ENCODE peak calls at places on chromosomes 12 and 14, in nine cellular contexts. L, B, J, P, S, N, O, C and H are unnamed samples.

GRCh38 chr12:89307665-89308253 is 44.5 kb downstream of the DUSP6 start:
- DNase-seq in L (no peak), B (no peak), J (no peak), P (no peak), S (no peak), N (no peak), O (no peak), C (no peak), H (no peak)

GRCh38 chr14:74596747-74597456 is 15.1 kb downstream of the LTBP2 start:
- DNase-seq in L (peak), B (no peak), J (no peak), P (no peak), S (peak), N (no peak), O (no peak), C (no peak), H (no peak)

GRCh38 chr12:6963741-6964446 is 6.6 kb downstream of the PHB2 start:
- DNase-seq in L (no peak), B (no peak), J (no peak), P (no peak), S (no peak), N (no peak), O (no peak), C (no peak), H (no peak)

GRCh38 chr14:34766060-34766459 is 51.7 kb upstream of the CFL2 start:
- DNase-seq in L (no peak), B (no peak), J (no peak), P (no peak), S (no peak), N (no peak), O (no peak), C (no peak), H (no peak)

GRCh38 chr12:6355491-6356373 is 13.9 kb upstream of the TNFRSF1A start:
- DNase-seq in L (no peak), B (no peak), J (peak), P (no peak), S (no peak), N (no peak), O (no peak), C (no peak), H (no peak)

GRCh38 chr14:73829526-73830431 is 21.9 kb upstream of the PTGR2 start:
- DNase-seq in L (peak), B (peak), J (no peak), P (no peak), S (peak), N (no peak), O (no peak), C (peak), H (no peak)

GRCh38 chr12:99087278-99087677 is 442.2 kb downstream of the APAF1 start:
- DNase-seq in L (no peak), B (no peak), J (no peak), P (no peak), S (peak), N (no peak), O (no peak), C (no peak), H (no peak)

GRCh38 chr14:95189400-95190162 is 32.3 kb upstream of the DICER1 start:
- DNase-seq in L (no peak), B (no peak), J (no peak), P (no peak), S (peak), N (no peak), O (no peak), C (no peak), H (no peak)

GRCh38 chr12:96045566-96045965 is 10.2 kb upstream of the LTA4H start:
- DNase-seq in L (no peak), B (no peak), J (no peak), P (peak), S (no peak), N (no peak), O (no peak), C (no peak), H (no peak)

GRCh38 chr12:128339121-128339520 is 72.2 kb downstream of the TMEM132C start:
- DNase-seq in L (no peak), B (no peak), J (no peak), P (no peak), S (peak), N (no peak), O (no peak), C (no peak), H (peak)

GRCh38 chr12:108722992-108723766 is 8.1 kb downstream of the CORO1C start:
- DNase-seq in L (peak), B (peak), J (no peak), P (no peak), S (peak), N (no peak), O (no peak), C (no peak), H (no peak)

GRCh38 chr12:108950991-108951739 is 69.7 kb downstream of the SVOP start:
- DNase-seq in L (peak), B (peak), J (peak), P (peak), S (peak), N (peak), O (peak), C (peak), H (peak)

GRCh38 chr14:81633496-81633895 is 99.8 kb upstream of the SEL1L start:
- DNase-seq in L (no peak), B (no peak), J (no peak), P (no peak), S (no peak), N (no peak), O (no peak), C (no peak), H (no peak)

GRCh38 chr12:83505586-83505985 is 818.9 kb downstream of the TMTC2 start:
- DNase-seq in L (no peak), B (no peak), J (no peak), P (no peak), S (no peak), N (no peak), O (no peak), C (no peak), H (no peak)

GRCh38 chr14:77804592-77804991 is 4.7 kb downstream of the ADCK1 start:
- DNase-seq in L (peak), B (no peak), J (peak), P (peak), S (peak), N (no peak), O (no peak), C (peak), H (peak)

GRCh38 chr14:63745858-63746425 is 18.1 kb upstream of the SGPP1 start:
- DNase-seq in L (no peak), B (no peak), J (no peak), P (peak), S (no peak), N (no peak), O (no peak), C (no peak), H (no peak)

GRCh38 chr12:92786045-92786444 is 83.3 kb downstream of the PLEKHG7 start:
- DNase-seq in L (peak), B (no peak), J (no peak), P (no peak), S (peak), N (no peak), O (no peak), C (no peak), H (no peak)

GRCh38 chr12:82835217-82835616 is 148.5 kb downstream of the TMTC2 start:
- DNase-seq in L (peak), B (no peak), J (no peak), P (no peak), S (peak), N (no peak), O (no peak), C (no peak), H (no peak)

GRCh38 chr14:96056509-96057422 is 17.6 kb downstream of the C14orf132 start:
- DNase-seq in L (no peak), B (no peak), J (peak), P (no peak), S (no peak), N (no peak), O (no peak), C (no peak), H (peak)

GRCh38 chr14:103136388-103137271 is 13.4 kb downstream of the TNFAIP2 start:
- DNase-seq in L (peak), B (no peak), J (peak), P (no peak), S (peak), N (no peak), O (no peak), C (no peak), H (peak)

GRCh38 chr12:42504049-42504448 is 85.5 kb downstream of the PRICKLE1 start:
- DNase-seq in L (peak), B (no peak), J (no peak), P (no peak), S (peak), N (peak), O (no peak), C (no peak), H (no peak)

GRCh38 chr12:84891106-84891838 is 21.3 kb downstream of the SLC6A15 start:
- DNase-seq in L (peak), B (no peak), J (no peak), P (no peak), S (peak), N (no peak), O (no peak), C (no peak), H (no peak)

GRCh38 chr12:84888861-84889260 is 23.7 kb downstream of the SLC6A15 start:
- DNase-seq in L (no peak), B (no peak), J (no peak), P (no peak), S (no peak), N (no peak), O (no peak), C (no peak), H (no peak)

GRCh38 chr12:84889818-84890217 is 22.8 kb downstream of the SLC6A15 start:
- DNase-seq in L (no peak), B (no peak), J (no peak), P (no peak), S (no peak), N (no peak), O (no peak), C (no peak), H (no peak)
- TF ChIP-seq CTCF in L (no peak), B (no peak), J (no peak), P (no peak), S (no peak), N (no peak), O (no peak), C (no peak), H (no peak)

GRCh38 chr12:28248555-28249127 is 58.4 kb downstream of the CCDC91 start:
- DNase-seq in L (no peak), B (no peak), J (no peak), P (no peak), S (no peak), N (no peak), O (no peak), C (peak), H (no peak)
- TF ChIP-seq CTCF in L (no peak), B (no peak), J (no peak), P (no peak), S (no peak), N (no peak), O (no peak), C (no peak), H (no peak)

GRCh38 chr12:23014749-23015148 is 389.8 kb downstream of the ETNK1 start:
- DNase-seq in L (peak), B (no peak), J (no peak), P (no peak), S (no peak), N (no peak), O (no peak), C (no peak), H (no peak)
- TF ChIP-seq CTCF in L (peak), B (no peak), J (no peak), P (no peak), S (no peak), N (peak), O (no peak), C (no peak), H (no peak)

GRCh38 chr12:8773456-8773855 is 49.0 kb upstream of the A2ML1 start:
- DNase-seq in L (no peak), B (no peak), J (no peak), P (no peak), S (no peak), N (peak), O (no peak), C (no peak), H (no peak)

GRCh38 chr12:8770499-8770898 is 51.9 kb upstream of the A2ML1 start:
- DNase-seq in L (no peak), B (no peak), J (no peak), P (no peak), S (no peak), N (no peak), O (no peak), C (no peak), H (no peak)

DNA sequence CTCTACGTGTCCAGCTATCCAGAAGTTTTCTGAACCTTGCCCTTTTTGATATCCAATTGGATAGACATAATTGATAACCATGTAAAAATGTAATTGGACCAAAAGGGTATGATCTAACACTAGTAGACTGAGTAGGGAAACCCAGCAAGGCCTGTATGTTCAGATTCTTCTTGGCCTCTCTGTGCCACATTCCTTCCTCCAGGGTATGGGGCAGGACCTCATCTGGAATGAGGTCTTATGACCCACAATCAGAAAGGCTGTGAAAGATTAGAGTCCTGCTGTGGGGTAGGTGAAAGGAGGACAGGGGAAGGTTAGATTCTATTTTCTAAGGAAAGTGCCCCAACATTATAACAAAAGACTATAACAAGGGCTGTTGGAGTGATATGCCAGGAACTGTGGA is 51.3 kb upstream of the A2ML1 start:
- DNase-seq in L (no peak), B (no peak), J (no peak), P (no peak), S (no peak), N (no peak), O (no peak), C (no peak), H (no peak)
- TF ChIP-seq CTCF in L (no peak), B (no peak), J (no peak), P (no peak), S (no peak), N (no peak), O (no peak), C (no peak), H (no peak)

DNA sequence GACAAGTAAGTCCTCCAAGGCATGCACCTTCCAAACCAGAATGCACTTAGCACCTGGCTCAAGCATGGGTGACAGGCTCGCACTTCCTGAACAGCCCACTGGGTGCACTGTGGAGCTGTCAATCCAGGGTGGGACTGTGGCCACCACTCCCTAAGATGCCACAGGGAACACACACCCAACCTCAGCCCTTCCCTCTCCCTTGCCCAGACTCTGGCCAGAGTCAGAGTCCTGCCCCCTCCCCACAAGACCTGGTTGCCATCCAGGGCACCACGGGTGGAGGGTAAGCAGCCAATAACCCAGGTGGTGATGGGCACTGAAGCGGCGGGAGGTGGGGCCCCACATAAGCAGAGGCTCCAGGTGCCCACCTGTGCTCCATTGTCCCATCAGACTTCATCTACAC is 160.6 kb downstream of the MYRFL start:
- DNase-seq in L (no peak), B (no peak), J (peak), P (peak), S (no peak), N (peak), O (no peak), C (peak), H (peak)
- TF ChIP-seq CTCF in L (peak), B (peak), J (peak), P (peak), S (peak), N (peak), O (no peak), C (peak), H (peak)

GRCh38 chr12:65169311-65170244 is at the start of gene LEMD3:
- DNase-seq in L (peak), B (peak), J (peak), P (peak), S (peak), N (peak), O (peak), C (peak), H (peak)
- TF ChIP-seq CTCF in L (no peak), B (no peak), J (no peak), P (no peak), S (no peak), N (peak), O (no peak), C (no peak), H (no peak)